ENCODE peak calls at places on chromosomes 4 and X, in six cellular contexts. O, A, M, Y, V and P are unnamed samples.

GRCh38 chr4:89754531-89754930 is 82.4 kb downstream of the SNCA start:
- DNase-seq in M (no peak), O (no peak), A (no peak), Y (no peak), V (peak; percentile 19), P (no peak)

GRCh38 chr4:107951551-107951950 is 20.2 kb downstream of the CYP2U1 start:
- DNase-seq in A (no peak), O (no peak), V (peak; percentile 84), M (no peak), Y (no peak), P (no peak)

GRCh38 chrX:153708415-153708814 is 15.8 kb downstream of the BCAP31 start:
- DNase-seq in M (peak; percentile 50), V (peak; percentile 79), A (no peak), O (peak; percentile 83), Y (peak; percentile 41), P (peak; percentile 87)

GRCh38 chr4:122658818-122659295 is 38.0 kb upstream of the IL21 start:
- DNase-seq in O (no peak), A (peak; percentile 64), Y (no peak), M (peak; percentile 7), V (no peak), P (no peak)

GRCh38 chrX:109199726-109200125 is 282.2 kb downstream of the GUCY2F start:
- DNase-seq in A (no peak), M (no peak), O (no peak), Y (no peak), V (peak; percentile 70), P (no peak)

GRCh38 chrX:125202486-125203378 is 116.9 kb upstream of the TEX13C start:
- DNase-seq in V (no peak), O (no peak), Y (no peak), M (no peak), A (no peak), P (no peak)

GRCh38 chrX:132488819-132489255 is at the start of gene MBNL3:
- DNase-seq in Y (peak; percentile 10), M (peak; percentile 76), V (peak; percentile 60), A (peak; percentile 64), O (peak; percentile 22), P (no peak)

GRCh38 chr4:147530723-147531122 is 49.8 kb downstream of the EDNRA start:
- DNase-seq in O (no peak), V (no peak), A (no peak), Y (no peak), M (no peak), P (no peak)

GRCh38 chr4:137531951-137532868 is at the start of gene PCDH18:
- DNase-seq in O (no peak), M (peak; percentile 49), A (peak; percentile 84), V (peak; percentile 96), Y (peak; percentile 96), P (peak; percentile 69)

GRCh38 chr4:76615999-76616398 is 181.0 kb downstream of the SHROOM3 start:
- DNase-seq in M (no peak), V (no peak), O (no peak), A (no peak), Y (no peak), P (no peak)

GRCh38 chr4:118935819-118936218 is 47.2 kb downstream of the SYNPO2 start:
- DNase-seq in M (no peak), Y (no peak), V (no peak), A (no peak), O (no peak), P (no peak)

GRCh38 chrX:124488412-124489161 is 142.2 kb downstream of the SH2D1A start:
- DNase-seq in M (no peak), O (no peak), V (no peak), Y (no peak), A (peak; percentile 53), P (no peak)

GRCh38 chr4:40811886-40812857 is 62.4 kb downstream of the NSUN7 start:
- DNase-seq in M (peak; percentile 4), O (no peak), V (peak; percentile 38), Y (no peak), A (no peak), P (no peak)

GRCh38 chr4:675036-675804 is 878 bp downstream of the MYL5 start:
- DNase-seq in M (no peak), Y (no peak), V (peak; percentile 56), O (no peak), A (no peak), P (no peak)

GRCh38 chr4:7043521-7044414 is 596 bp downstream of the TADA2B start:
- DNase-seq in M (peak; percentile 79), Y (no peak), A (peak; percentile 57), V (peak; percentile 71), O (no peak), P (peak; percentile 62)

GRCh38 chr4:113869743-113870375 is 108.3 kb upstream of the CAMK2D start:
- DNase-seq in O (no peak), Y (no peak), M (peak; percentile 12), A (peak; percentile 69), V (peak; percentile 60), P (no peak)

GRCh38 chr4:11469900-11470708 is 41.4 kb upstream of the HS3ST1 start:
- DNase-seq in Y (no peak), O (no peak), M (no peak), A (peak; percentile 68), V (no peak), P (no peak)

GRCh38 chr4:23333946-23334878 is 555.6 kb downstream of the PPARGC1A start:
- DNase-seq in A (peak; percentile 97), Y (peak; percentile 7), M (peak; percentile 86), V (peak; percentile 47), O (no peak), P (no peak)

GRCh38 chr4:39621582-39621981 is 17.1 kb downstream of the SMIM14 start:
- DNase-seq in M (no peak), Y (peak; percentile 17), V (peak; percentile 90), A (no peak), O (peak; percentile 69), P (no peak)
- H3K27ac ChIP-seq in M (no peak overlapping the region), Y (no peak overlapping the region), V (peak overlapping the region; percentile 84), A (no peak overlapping the region), O (peak overlapping the region; percentile 25), P (peak overlapping the region; percentile 5)

DNA sequence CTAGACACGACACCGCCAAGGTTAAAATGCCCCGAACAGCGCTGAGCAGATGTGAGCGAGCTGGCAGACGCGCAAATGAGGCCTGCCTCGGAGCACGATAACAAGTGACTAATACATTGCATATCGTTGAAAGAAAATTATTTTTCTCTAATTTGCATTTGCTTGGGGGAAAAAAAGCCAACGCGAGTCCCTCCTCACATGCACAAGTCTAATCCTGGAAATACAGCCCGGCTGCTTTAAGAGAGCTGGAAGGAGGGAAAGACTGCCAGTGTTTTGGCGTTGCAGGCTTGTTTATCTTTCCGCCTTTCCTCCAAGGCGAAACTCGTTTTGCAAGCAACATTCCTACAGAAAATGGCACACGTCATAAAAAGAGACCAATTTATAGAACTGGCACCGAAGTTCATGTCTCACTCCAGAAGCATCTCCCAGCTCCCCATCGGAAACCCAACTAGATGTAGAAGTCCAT is 12.6 kb downstream of the BCOR start:
- DNase-seq in V (peak; percentile 85), M (no peak), Y (no peak), A (no peak), O (no peak), P (no peak)
- H3K27ac ChIP-seq in V (peak overlapping the region; percentile 42), M (no peak overlapping the region), Y (no peak overlapping the region), A (no peak overlapping the region), O (peak overlapping the region; percentile 57), P (no peak overlapping the region)

GRCh38 chr4:15149842-15150592 is 147.7 kb downstream of the CPEB2 start:
- DNase-seq in Y (peak; percentile 51), V (peak; percentile 90), O (no peak), M (peak; percentile 4), A (peak; percentile 53), P (peak; percentile 86)

GRCh38 chr4:15147709-15148651 is 145.7 kb downstream of the CPEB2 start:
- DNase-seq in A (no peak), Y (no peak), V (peak; percentile 34), M (no peak), O (no peak), P (peak; percentile 62)

GRCh38 chr4:15149234-15149841 is 147.1 kb downstream of the CPEB2 start:
- DNase-seq in A (no peak), O (no peak), M (no peak), V (peak; percentile 65), Y (no peak), P (no peak)

GRCh38 chr4:15153662-15154061 is 151.4 kb downstream of the CPEB2 start:
- DNase-seq in A (no peak), V (no peak), O (no peak), M (no peak), Y (no peak), P (no peak)

GRCh38 chr4:15150636-15151432 is 148.6 kb downstream of the CPEB2 start:
- DNase-seq in A (no peak), Y (no peak), O (no peak), M (no peak), V (no peak), P (no peak)
- H3K27ac ChIP-seq in A (no peak overlapping the region), Y (no peak overlapping the region), O (no peak overlapping the region), M (no peak overlapping the region), V (no peak overlapping the region), P (peak overlapping the region; percentile 92)

GRCh38 chr4:186757696-186758330 is 34.2 kb upstream of the FAT1 start:
- DNase-seq in M (no peak), A (no peak), O (no peak), Y (no peak), V (peak; percentile 23), P (no peak)

GRCh38 chr4:186752310-186752709 is 28.7 kb upstream of the FAT1 start:
- DNase-seq in V (no peak), A (no peak), M (no peak), Y (no peak), O (no peak), P (no peak)

GRCh38 chr4:186758929-186759682 is 35.5 kb upstream of the FAT1 start:
- DNase-seq in Y (no peak), V (no peak), M (no peak), O (no peak), A (no peak), P (no peak)

GRCh38 chr4:186759990-186760389 is 36.3 kb upstream of the FAT1 start:
- DNase-seq in V (no peak), A (no peak), O (no peak), Y (no peak), M (no peak), P (no peak)

GRCh38 chr4:186755550-186756519 is 32.2 kb upstream of the FAT1 start:
- DNase-seq in M (no peak), Y (no peak), A (no peak), O (no peak), V (no peak), P (no peak)
- H3K27ac ChIP-seq in M (no peak overlapping the region), Y (no peak overlapping the region), A (no peak overlapping the region), O (no peak overlapping the region), V (no peak overlapping the region), P (no peak overlapping the region)

DNA sequence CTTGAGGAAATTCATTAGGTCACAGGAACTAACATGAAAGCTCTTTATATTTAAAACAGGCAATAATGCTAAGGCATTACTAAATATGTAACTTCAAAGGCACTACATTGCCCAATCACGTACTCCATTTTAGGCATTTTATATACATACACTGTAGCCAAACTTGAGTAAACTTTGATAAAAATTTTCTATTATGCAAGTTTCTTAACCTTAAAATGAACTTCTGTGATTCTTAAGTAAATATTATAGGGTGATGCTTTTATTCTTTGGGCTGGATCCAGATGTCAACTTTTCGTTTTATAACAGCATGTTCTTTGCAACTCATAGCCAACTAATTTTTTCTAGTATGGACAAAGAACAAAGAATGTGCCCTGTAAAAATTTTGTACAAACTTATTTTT is 28.3 kb upstream of the MAP9 start:
- DNase-seq in O (no peak), M (no peak), V (no peak), Y (no peak), A (no peak), P (no peak)
- H3K27ac ChIP-seq in O (no peak overlapping the region), M (no peak overlapping the region), V (no peak overlapping the region), Y (no peak overlapping the region), A (no peak overlapping the region), P (no peak overlapping the region)